ENCODE peak calls at places on chromosome 16, in eight cellular contexts. C, O, S, T, X, F, U and M are unnamed samples.

GRCh38 chr16:81798311-81799137 is 19.4 kb downstream of the PLCG2 start:
- ATAC-seq in C (peak), O (no peak), S (no peak), T (peak), X (peak), F (peak), U (peak), M (peak)

GRCh38 chr16:353404-354285 is 1.1 kb upstream of the AXIN1 start:
- ATAC-seq in C (no peak), O (no peak), S (no peak), T (no peak), X (no peak), F (no peak), U (no peak), M (peak)

GRCh38 chr16:5504028-5504758 is 406.6 kb upstream of the EEF2KMT start:
- ATAC-seq in C (peak), O (no peak), S (no peak), T (no peak), X (no peak), F (no peak), U (peak), M (peak)

GRCh38 chr16:58459344-58460218 is 40.4 kb upstream of the NDRG4 start:
- ATAC-seq in C (no peak), O (peak), S (no peak), T (no peak), X (peak), F (peak), U (no peak), M (peak)

GRCh38 chr16:46763147-46763546 is 15.0 kb upstream of the MYLK3 start:
- ATAC-seq in C (peak), O (no peak), S (no peak), T (no peak), X (no peak), F (no peak), U (no peak), M (no peak)

GRCh38 chr16:31696968-31697743 is 169.5 kb downstream of the AHSP start:
- ATAC-seq in C (no peak), O (peak), S (no peak), T (no peak), X (no peak), F (no peak), U (no peak), M (no peak)

GRCh38 chr16:12215302-12216105 is 239.0 kb downstream of the SNX29 start:
- ATAC-seq in C (no peak), O (peak), S (no peak), T (no peak), X (no peak), F (no peak), U (no peak), M (no peak)

GRCh38 chr16:56401482-56401881 is 23.9 kb downstream of the AMFR start:
- ATAC-seq in C (peak), O (peak), S (no peak), T (peak), X (no peak), F (peak), U (peak), M (peak)

GRCh38 chr16:89412811-89413210 is 77.5 kb downstream of the ANKRD11 start:
- ATAC-seq in C (no peak), O (no peak), S (no peak), T (no peak), X (no peak), F (no peak), U (no peak), M (no peak)

GRCh38 chr16:28146536-28146935 is 65.2 kb downstream of the XPO6 start:
- ATAC-seq in C (no peak), O (no peak), S (no peak), T (no peak), X (no peak), F (peak), U (no peak), M (no peak)

GRCh38 chr16:89971495-89972243 is 23.1 kb downstream of the DEF8 start:
- ATAC-seq in C (peak), O (peak), S (no peak), T (peak), X (peak), F (peak), U (no peak), M (peak)

GRCh38 chr16:5575121-5575520 is 477.5 kb upstream of the EEF2KMT start:
- ATAC-seq in C (no peak), O (no peak), S (no peak), T (no peak), X (no peak), F (no peak), U (no peak), M (no peak)